ENCODE peak calls at places on chromosomes 6 and 20, in ten cellular contexts. One of them, this sample, is unnamed.

GRCh38 chr20:12829121-12829520 is 179.7 kb upstream of the SPTLC3 start:
- DNase-seq in CD8-positive, alpha-beta T cell: no peak
- DNase-seq in substantia nigra: no peak
- DNase-seq in IMR-90: no peak
- DNase-seq in Panc1: no peak
- DNase-seq in MM.1S: no peak
- DNase-seq in esophagus squamous epithelium: no peak
- DNase-seq in foreskin keratinocyte: no peak
- DNase-seq in RWPE1: no peak
- DNase-seq in caudate nucleus: no peak
- DNase-seq in this sample: no peak

GRCh38 chr6:7975764-7976146 is 65.2 kb upstream of the TXNDC5 start:
- DNase-seq in CD8-positive, alpha-beta T cell: no peak
- DNase-seq in substantia nigra: peak; percentile 10
- DNase-seq in IMR-90: no peak
- DNase-seq in Panc1: no peak
- DNase-seq in MM.1S: peak; percentile 17
- DNase-seq in esophagus squamous epithelium: no peak
- DNase-seq in foreskin keratinocyte: no peak
- DNase-seq in RWPE1: no peak
- DNase-seq in caudate nucleus: no peak
- DNase-seq in this sample: no peak

GRCh38 chr20:1720226-1720625 is 62.6 kb upstream of the SIRPG start:
- DNase-seq in CD8-positive, alpha-beta T cell: no peak
- DNase-seq in substantia nigra: no peak
- DNase-seq in IMR-90: no peak
- DNase-seq in Panc1: no peak
- DNase-seq in MM.1S: no peak
- DNase-seq in esophagus squamous epithelium: no peak
- DNase-seq in foreskin keratinocyte: no peak
- DNase-seq in RWPE1: no peak
- DNase-seq in caudate nucleus: no peak
- DNase-seq in this sample: no peak

GRCh38 chr6:167659016-167659415 is 167.7 kb upstream of the AFDN start:
- DNase-seq in CD8-positive, alpha-beta T cell: no peak
- DNase-seq in substantia nigra: no peak
- DNase-seq in IMR-90: no peak
- DNase-seq in Panc1: no peak
- DNase-seq in MM.1S: no peak
- DNase-seq in esophagus squamous epithelium: no peak
- DNase-seq in foreskin keratinocyte: no peak
- DNase-seq in RWPE1: no peak
- DNase-seq in caudate nucleus: no peak
- DNase-seq in this sample: no peak

GRCh38 chr6:105188251-105188650 is 8.4 kb upstream of the POPDC3 start:
- DNase-seq in CD8-positive, alpha-beta T cell: no peak
- DNase-seq in substantia nigra: no peak
- DNase-seq in IMR-90: no peak
- DNase-seq in Panc1: no peak
- DNase-seq in MM.1S: no peak
- DNase-seq in esophagus squamous epithelium: no peak
- DNase-seq in foreskin keratinocyte: no peak
- DNase-seq in RWPE1: no peak
- DNase-seq in caudate nucleus: no peak
- DNase-seq in this sample: no peak

GRCh38 chr6:109008537-109008950 is 86.1 kb downstream of the SESN1 start:
- DNase-seq in CD8-positive, alpha-beta T cell: no peak
- DNase-seq in substantia nigra: no peak
- DNase-seq in IMR-90: peak; percentile 55
- DNase-seq in Panc1: peak; percentile 18
- DNase-seq in MM.1S: no peak
- DNase-seq in esophagus squamous epithelium: no peak
- DNase-seq in foreskin keratinocyte: no peak
- DNase-seq in RWPE1: no peak
- DNase-seq in caudate nucleus: no peak
- DNase-seq in this sample: peak; percentile 69

GRCh38 chr20:36084897-36085617 is 69.5 kb upstream of the EPB41L1 start:
- DNase-seq in CD8-positive, alpha-beta T cell: no peak
- DNase-seq in substantia nigra: no peak
- DNase-seq in IMR-90: no peak
- DNase-seq in Panc1: peak; percentile 13
- DNase-seq in MM.1S: no peak
- DNase-seq in esophagus squamous epithelium: no peak
- DNase-seq in foreskin keratinocyte: no peak
- DNase-seq in RWPE1: peak; percentile 81
- DNase-seq in caudate nucleus: no peak
- DNase-seq in this sample: no peak

GRCh38 chr6:114634016-114634415 is 291.2 kb upstream of the HS3ST5 start:
- DNase-seq in CD8-positive, alpha-beta T cell: no peak
- DNase-seq in substantia nigra: no peak
- DNase-seq in IMR-90: no peak
- DNase-seq in Panc1: no peak
- DNase-seq in MM.1S: no peak
- DNase-seq in esophagus squamous epithelium: no peak
- DNase-seq in foreskin keratinocyte: peak; percentile 1
- DNase-seq in RWPE1: peak; percentile 18
- DNase-seq in caudate nucleus: no peak
- DNase-seq in this sample: no peak

GRCh38 chr20:45934046-45934586 is 367 bp upstream of the PCIF1 start:
- DNase-seq in CD8-positive, alpha-beta T cell: no peak
- DNase-seq in substantia nigra: peak; percentile 83
- DNase-seq in IMR-90: peak; percentile 31
- DNase-seq in Panc1: no peak
- DNase-seq in MM.1S: peak; percentile 39
- DNase-seq in esophagus squamous epithelium: no peak
- DNase-seq in foreskin keratinocyte: no peak
- DNase-seq in RWPE1: peak; percentile 48
- DNase-seq in caudate nucleus: peak; percentile 89
- DNase-seq in this sample: peak; percentile 85

GRCh38 chr20:57474816-57475215 is 50.1 kb downstream of the CTCFL start:
- DNase-seq in CD8-positive, alpha-beta T cell: no peak
- DNase-seq in substantia nigra: no peak
- DNase-seq in IMR-90: no peak
- DNase-seq in Panc1: no peak
- DNase-seq in MM.1S: no peak
- DNase-seq in esophagus squamous epithelium: no peak
- DNase-seq in foreskin keratinocyte: no peak
- DNase-seq in RWPE1: no peak
- DNase-seq in caudate nucleus: no peak
- DNase-seq in this sample: peak; percentile 30

GRCh38 chr6:119134752-119135151 is 56.3 kb upstream of the FAM184A start:
- DNase-seq in CD8-positive, alpha-beta T cell: no peak
- DNase-seq in substantia nigra: no peak
- DNase-seq in IMR-90: no peak
- DNase-seq in Panc1: no peak
- DNase-seq in MM.1S: no peak
- DNase-seq in esophagus squamous epithelium: no peak
- DNase-seq in foreskin keratinocyte: no peak
- DNase-seq in RWPE1: no peak
- DNase-seq in caudate nucleus: no peak
- DNase-seq in this sample: no peak

GRCh38 chr6:119133400-119133799 is 54.9 kb upstream of the FAM184A start:
- DNase-seq in CD8-positive, alpha-beta T cell: no peak
- DNase-seq in substantia nigra: no peak
- DNase-seq in IMR-90: no peak
- DNase-seq in Panc1: no peak
- DNase-seq in MM.1S: no peak
- DNase-seq in esophagus squamous epithelium: no peak
- DNase-seq in foreskin keratinocyte: no peak
- DNase-seq in RWPE1: no peak
- DNase-seq in caudate nucleus: no peak
- DNase-seq in this sample: no peak

GRCh38 chr6:119138906-119139541 is 60.6 kb upstream of the FAM184A start:
- DNase-seq in CD8-positive, alpha-beta T cell: no peak
- DNase-seq in substantia nigra: no peak
- DNase-seq in IMR-90: no peak
- DNase-seq in Panc1: no peak
- DNase-seq in MM.1S: peak; percentile 69
- DNase-seq in esophagus squamous epithelium: no peak
- DNase-seq in foreskin keratinocyte: no peak
- DNase-seq in RWPE1: no peak
- DNase-seq in caudate nucleus: no peak
- DNase-seq in this sample: no peak

GRCh38 chr6:119140471-119141165 is 62.2 kb upstream of the FAM184A start:
- DNase-seq in CD8-positive, alpha-beta T cell: no peak
- DNase-seq in substantia nigra: no peak
- DNase-seq in IMR-90: no peak
- DNase-seq in Panc1: no peak
- DNase-seq in MM.1S: no peak
- DNase-seq in esophagus squamous epithelium: no peak
- DNase-seq in foreskin keratinocyte: no peak
- DNase-seq in RWPE1: no peak
- DNase-seq in caudate nucleus: no peak
- DNase-seq in this sample: no peak

GRCh38 chr6:119137194-119138072 is 59.0 kb upstream of the FAM184A start:
- DNase-seq in CD8-positive, alpha-beta T cell: no peak
- DNase-seq in substantia nigra: no peak
- DNase-seq in IMR-90: peak; percentile 21
- DNase-seq in Panc1: no peak
- DNase-seq in MM.1S: no peak
- DNase-seq in esophagus squamous epithelium: no peak
- DNase-seq in foreskin keratinocyte: no peak
- DNase-seq in RWPE1: no peak
- DNase-seq in caudate nucleus: no peak
- DNase-seq in this sample: no peak
- H3K27ac ChIP-seq in CD8-positive, alpha-beta T cell: no peak overlapping the region
- H3K27ac ChIP-seq in substantia nigra: no peak overlapping the region
- H3K27ac ChIP-seq in IMR-90: no peak overlapping the region
- H3K27ac ChIP-seq in Panc1: no peak overlapping the region
- H3K27ac ChIP-seq in MM.1S: no peak overlapping the region
- H3K27ac ChIP-seq in esophagus squamous epithelium: peak overlapping the region; percentile 14
- H3K27ac ChIP-seq in foreskin keratinocyte: no peak overlapping the region
- H3K27ac ChIP-seq in RWPE1: no peak overlapping the region
- H3K27ac ChIP-seq in caudate nucleus: no peak overlapping the region
- H3K27ac ChIP-seq in this sample: peak overlapping the region; percentile 4

GRCh38 chr20:34542439-34542838 is 16.1 kb upstream of the MAP1LC3A start:
- DNase-seq in CD8-positive, alpha-beta T cell: no peak
- DNase-seq in substantia nigra: no peak
- DNase-seq in IMR-90: no peak
- DNase-seq in Panc1: no peak
- DNase-seq in MM.1S: no peak
- DNase-seq in esophagus squamous epithelium: no peak
- DNase-seq in foreskin keratinocyte: no peak
- DNase-seq in RWPE1: no peak
- DNase-seq in caudate nucleus: no peak
- DNase-seq in this sample: no peak
- H3K27ac ChIP-seq in CD8-positive, alpha-beta T cell: no peak overlapping the region
- H3K27ac ChIP-seq in substantia nigra: no peak overlapping the region
- H3K27ac ChIP-seq in IMR-90: no peak overlapping the region
- H3K27ac ChIP-seq in Panc1: no peak overlapping the region
- H3K27ac ChIP-seq in MM.1S: no peak overlapping the region
- H3K27ac ChIP-seq in esophagus squamous epithelium: no peak overlapping the region
- H3K27ac ChIP-seq in foreskin keratinocyte: no peak overlapping the region
- H3K27ac ChIP-seq in RWPE1: peak overlapping the region; percentile 4
- H3K27ac ChIP-seq in caudate nucleus: no peak overlapping the region
- H3K27ac ChIP-seq in this sample: no peak overlapping the region

GRCh38 chr20:47546184-47547033 is 44.7 kb downstream of the NCOA3 start:
- DNase-seq in CD8-positive, alpha-beta T cell: no peak
- DNase-seq in substantia nigra: no peak
- DNase-seq in IMR-90: peak; percentile 96
- DNase-seq in Panc1: no peak
- DNase-seq in MM.1S: no peak
- DNase-seq in esophagus squamous epithelium: no peak
- DNase-seq in foreskin keratinocyte: peak; percentile 86
- DNase-seq in RWPE1: peak; percentile 70
- DNase-seq in caudate nucleus: no peak
- DNase-seq in this sample: peak; percentile 79

GRCh38 chr20:47545499-47545898 is 43.8 kb downstream of the NCOA3 start:
- DNase-seq in CD8-positive, alpha-beta T cell: no peak
- DNase-seq in substantia nigra: no peak
- DNase-seq in IMR-90: no peak
- DNase-seq in Panc1: no peak
- DNase-seq in MM.1S: no peak
- DNase-seq in esophagus squamous epithelium: no peak
- DNase-seq in foreskin keratinocyte: no peak
- DNase-seq in RWPE1: no peak
- DNase-seq in caudate nucleus: no peak
- DNase-seq in this sample: no peak

GRCh38 chr20:47544852-47545251 is 43.2 kb downstream of the NCOA3 start:
- DNase-seq in CD8-positive, alpha-beta T cell: no peak
- DNase-seq in substantia nigra: no peak
- DNase-seq in IMR-90: peak; percentile 35
- DNase-seq in Panc1: no peak
- DNase-seq in MM.1S: no peak
- DNase-seq in esophagus squamous epithelium: no peak
- DNase-seq in foreskin keratinocyte: no peak
- DNase-seq in RWPE1: no peak
- DNase-seq in caudate nucleus: no peak
- DNase-seq in this sample: peak; percentile 68

GRCh38 chr20:47543006-47543431 is 41.3 kb downstream of the NCOA3 start:
- DNase-seq in CD8-positive, alpha-beta T cell: no peak
- DNase-seq in substantia nigra: no peak
- DNase-seq in IMR-90: peak; percentile 43
- DNase-seq in Panc1: no peak
- DNase-seq in MM.1S: no peak
- DNase-seq in esophagus squamous epithelium: no peak
- DNase-seq in foreskin keratinocyte: no peak
- DNase-seq in RWPE1: no peak
- DNase-seq in caudate nucleus: no peak
- DNase-seq in this sample: peak; percentile 53

GRCh38 chr20:47544240-47544639 is 42.6 kb downstream of the NCOA3 start:
- DNase-seq in CD8-positive, alpha-beta T cell: no peak
- DNase-seq in substantia nigra: no peak
- DNase-seq in IMR-90: peak; percentile 64
- DNase-seq in Panc1: no peak
- DNase-seq in MM.1S: no peak
- DNase-seq in esophagus squamous epithelium: no peak
- DNase-seq in foreskin keratinocyte: no peak
- DNase-seq in RWPE1: no peak
- DNase-seq in caudate nucleus: no peak
- DNase-seq in this sample: no peak
- H3K27ac ChIP-seq in CD8-positive, alpha-beta T cell: no peak overlapping the region
- H3K27ac ChIP-seq in substantia nigra: no peak overlapping the region
- H3K27ac ChIP-seq in IMR-90: no peak overlapping the region
- H3K27ac ChIP-seq in Panc1: no peak overlapping the region
- H3K27ac ChIP-seq in MM.1S: no peak overlapping the region
- H3K27ac ChIP-seq in esophagus squamous epithelium: no peak overlapping the region
- H3K27ac ChIP-seq in foreskin keratinocyte: no peak overlapping the region
- H3K27ac ChIP-seq in RWPE1: no peak overlapping the region
- H3K27ac ChIP-seq in caudate nucleus: no peak overlapping the region
- H3K27ac ChIP-seq in this sample: peak overlapping the region; percentile 49

DNA sequence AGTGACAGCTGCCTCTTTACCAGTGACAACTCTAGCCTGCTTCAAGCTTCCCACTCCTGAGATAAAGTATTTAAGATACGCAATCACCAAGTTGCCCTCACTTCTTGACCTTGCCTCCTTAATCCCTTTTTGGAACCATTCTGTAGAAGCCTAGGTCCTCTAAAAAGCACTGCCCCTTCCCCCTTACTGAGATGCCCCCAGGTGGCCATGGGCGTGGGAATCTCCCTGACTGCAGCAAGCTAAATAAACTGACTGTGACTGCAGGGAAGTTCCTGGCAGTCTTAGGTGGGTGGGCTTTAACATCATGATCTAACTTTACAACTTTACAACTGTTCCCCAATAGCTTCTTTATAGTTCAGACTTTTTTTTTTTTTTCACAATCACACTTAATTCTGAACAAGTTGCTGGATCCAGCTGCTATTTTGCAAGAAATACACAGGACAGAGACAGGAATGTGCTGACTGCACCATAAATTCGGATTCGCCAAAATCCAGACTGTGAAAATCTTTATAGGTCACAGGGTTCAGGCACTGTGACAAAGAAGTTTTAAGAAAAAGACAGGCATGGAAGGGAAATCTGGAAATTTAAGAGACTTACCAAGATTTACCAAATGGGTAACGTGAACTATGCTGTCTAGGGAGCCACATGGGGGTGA is 344.2 kb upstream of the SULF2 start:
- DNase-seq in CD8-positive, alpha-beta T cell: no peak
- DNase-seq in substantia nigra: no peak
- DNase-seq in IMR-90: no peak
- DNase-seq in Panc1: no peak
- DNase-seq in MM.1S: no peak
- DNase-seq in esophagus squamous epithelium: no peak
- DNase-seq in foreskin keratinocyte: no peak
- DNase-seq in RWPE1: no peak
- DNase-seq in caudate nucleus: no peak
- DNase-seq in this sample: no peak
- H3K27ac ChIP-seq in CD8-positive, alpha-beta T cell: no peak overlapping the region
- H3K27ac ChIP-seq in substantia nigra: no peak overlapping the region
- H3K27ac ChIP-seq in IMR-90: no peak overlapping the region
- H3K27ac ChIP-seq in Panc1: no peak overlapping the region
- H3K27ac ChIP-seq in MM.1S: no peak overlapping the region
- H3K27ac ChIP-seq in esophagus squamous epithelium: no peak overlapping the region
- H3K27ac ChIP-seq in foreskin keratinocyte: no peak overlapping the region
- H3K27ac ChIP-seq in RWPE1: peak overlapping the region; percentile 85
- H3K27ac ChIP-seq in caudate nucleus: no peak overlapping the region
- H3K27ac ChIP-seq in this sample: no peak overlapping the region

This sample was measured in osteoblast.